ENCODE peak calls at places on chromosomes 2 and 18, in five cellular contexts. S is GM12865, E is thoracic aorta, U is HFFc6, W is right atrium auricular region. A is an unnamed sample.

GRCh38 chr2:35846-36245 is 10.5 kb downstream of the FAM110C start:
- DNase-seq in W (no peak), E (no peak), S (no peak), U (no peak), A (no peak)

GRCh38 chr2:6103949-6104348 is 411.8 kb downstream of the SOX11 start:
- DNase-seq in W (no peak), S (peak), U (no peak), E (no peak), A (no peak)

GRCh38 chr2:31420936-31421335 is 6.4 kb upstream of the XDH start:
- DNase-seq in S (no peak), U (peak), W (no peak), E (no peak), A (no peak)

GRCh38 chr2:47486858-47487497 is 84.0 kb downstream of the MSH2 start:
- DNase-seq in W (no peak), U (no peak), E (no peak), S (peak), A (peak)

GRCh38 chr2:181104512-181105121 is 124.2 kb downstream of the UBE2E3 start:
- DNase-seq in U (peak), W (no peak), S (peak), E (no peak), A (no peak)

GRCh38 chr2:22855081-22855480 is 529.9 kb upstream of the KLHL29 start:
- DNase-seq in U (no peak), S (no peak), E (no peak), W (no peak), A (no peak)

GRCh38 chr18:79823120-79823519 is 25.4 kb downstream of the KCNG2 start:
- DNase-seq in U (no peak), S (no peak), E (no peak), W (no peak), A (no peak)

GRCh38 chr2:104406273-104406726 is 447.6 kb upstream of the POU3F3 start:
- DNase-seq in W (no peak), E (no peak), S (no peak), U (no peak), A (no peak)

GRCh38 chr2:59761966-59762365 is 791.5 kb downstream of the BCL11A start:
- DNase-seq in E (no peak), U (no peak), W (no peak), S (no peak), A (no peak)

GRCh38 chr2:95384854-95385569 is 17.5 kb upstream of the FAHD2A start:
- DNase-seq in W (peak), U (no peak), S (no peak), E (no peak), A (peak)

GRCh38 chr2:238725298-238725697 is 122.6 kb upstream of the TWIST2 start:
- DNase-seq in W (peak), U (no peak), E (no peak), S (no peak), A (no peak)

GRCh38 chr2:228352048-228352447 is 170.6 kb upstream of the SPHKAP start:
- DNase-seq in S (no peak), U (no peak), E (no peak), W (no peak), A (no peak)

GRCh38 chr18:7596133-7596532 is 29.0 kb downstream of the PTPRM start:
- DNase-seq in U (no peak), E (no peak), W (no peak), S (no peak), A (no peak)

GRCh38 chr2:63078852-63079606 is 28.4 kb downstream of the OTX1 start:
- DNase-seq in E (no peak), U (peak), W (no peak), S (peak), A (peak)

GRCh38 chr18:63186934-63187574 is 132.5 kb downstream of the BCL2 start:
- DNase-seq in W (no peak), E (no peak), U (no peak), S (no peak), A (no peak)

GRCh38 chr2:203876328-203876727 is 8.8 kb downstream of the CTLA4 start:
- DNase-seq in W (no peak), S (no peak), E (no peak), U (no peak), A (no peak)

GRCh38 chr18:12015697-12016062 is 34.4 kb downstream of the IMPA2 start:
- DNase-seq in W (no peak), U (no peak), E (no peak), S (no peak), A (no peak)

GRCh38 chr18:53219853-53220252 is 879.9 kb downstream of the DCC start:
- DNase-seq in U (no peak), S (no peak), E (no peak), W (no peak), A (no peak)

GRCh38 chr18:42614619-42615293 is 500.7 kb downstream of the RIT2 start:
- DNase-seq in W (no peak), S (no peak), E (no peak), U (no peak), A (no peak)

GRCh38 chr2:159396796-159397195 is 110.3 kb upstream of the WDSUB1 start:
- DNase-seq in W (no peak), E (no peak), U (no peak), S (no peak), A (no peak)

GRCh38 chr18:9068346-9068745 is 34.2 kb upstream of the NDUFV2 start:
- DNase-seq in U (no peak), E (no peak), S (no peak), W (no peak), A (no peak)

DNA sequence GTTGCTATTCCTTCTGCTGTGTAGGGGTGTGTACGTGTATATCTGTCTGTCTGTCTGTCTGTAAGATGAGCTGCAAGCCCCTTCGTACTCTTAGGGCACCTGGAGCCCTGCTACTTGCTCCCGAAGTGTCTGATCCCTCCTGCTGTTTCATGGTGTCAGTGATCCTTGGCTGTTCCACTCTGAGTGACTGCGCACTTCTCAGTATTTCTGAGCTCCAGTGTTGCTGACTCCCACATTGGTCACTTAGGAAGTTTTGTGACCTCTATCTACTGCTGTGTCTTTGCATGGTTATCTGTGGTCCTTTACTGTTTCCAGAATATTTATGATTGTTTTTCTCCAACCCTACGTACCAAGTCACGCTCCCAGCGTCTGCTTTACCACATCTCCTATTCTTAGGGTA is 16.2 kb downstream of the SEMA4F start:
- DNase-seq in W (no peak), U (no peak), S (no peak), E (no peak), A (no peak)
- TF ChIP-seq CTCF in W (no peak), U (no peak), S (no peak), E (no peak), A (no peak)

GRCh38 chr2:10915236-10915635 is 3.5 kb downstream of the KCNF1 start:
- DNase-seq in U (no peak), E (no peak), S (no peak), W (no peak), A (no peak)

GRCh38 chr2:10914272-10914693 is 2.5 kb downstream of the KCNF1 start:
- DNase-seq in E (no peak), W (no peak), U (peak), S (peak), A (no peak)

GRCh38 chr2:10912076-10912731 is 470 bp downstream of the KCNF1 start:
- DNase-seq in E (no peak), W (no peak), U (no peak), S (no peak), A (no peak)

GRCh38 chr2:10912796-10913445 is 1.2 kb downstream of the KCNF1 start:
- DNase-seq in E (no peak), U (no peak), W (no peak), S (no peak), A (no peak)

GRCh38 chr2:10913501-10914271 is 2.0 kb downstream of the KCNF1 start:
- DNase-seq in U (no peak), W (no peak), S (no peak), E (no peak), A (no peak)
- TF ChIP-seq CTCF in U (no peak), W (no peak), S (no peak), E (no peak), A (no peak)

DNA sequence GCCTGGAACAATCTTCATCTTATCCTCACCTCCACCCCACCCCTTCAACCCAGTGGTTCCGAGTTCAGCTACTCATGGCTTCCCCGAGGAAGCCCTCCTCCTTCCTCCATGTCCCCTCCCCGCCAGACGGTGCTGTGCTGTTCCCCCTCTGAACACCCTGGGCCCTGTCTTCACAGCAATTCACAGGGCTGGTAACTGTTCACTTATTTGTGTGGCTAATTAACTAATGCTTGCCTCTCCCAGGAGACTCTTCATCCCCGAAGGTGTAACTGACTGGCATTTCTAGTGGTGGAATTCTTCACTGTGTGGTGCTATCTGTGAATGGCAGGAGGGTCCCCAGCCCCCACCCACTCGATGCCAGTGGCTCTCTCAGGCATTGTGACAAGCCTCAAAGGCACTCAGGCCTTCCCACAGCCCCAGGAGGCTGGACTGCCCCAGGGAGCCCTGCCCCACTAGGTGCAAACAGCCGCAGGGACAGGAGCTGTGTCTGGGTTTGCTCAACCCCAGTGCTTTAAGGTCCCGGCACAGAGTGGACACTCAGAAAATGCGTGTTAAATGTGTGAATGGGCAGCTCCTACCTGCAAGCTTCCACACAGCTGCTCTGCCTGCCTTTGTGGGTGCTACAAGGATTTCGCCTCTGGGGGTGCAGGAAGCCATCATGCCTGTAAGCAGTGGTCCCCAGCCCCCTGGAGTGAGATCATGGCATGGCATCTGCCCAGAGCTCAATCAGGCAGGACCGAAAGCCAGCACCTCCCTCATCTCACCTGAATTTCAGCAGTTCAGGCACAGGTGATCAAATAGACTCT is 133.6 kb upstream of the ID2 start:
- DNase-seq in S (no peak), W (no peak), E (no peak), U (no peak), A (no peak)
- TF ChIP-seq CTCF in S (no peak), W (no peak), E (no peak), U (no peak), A (no peak)

GRCh38 chr2:169109502-169110409 is 40.4 kb downstream of the DHRS9 start:
- DNase-seq in S (peak), U (peak), W (peak), E (no peak), A (peak)
- TF ChIP-seq CTCF in S (peak), U (peak), W (peak), E (peak), A (peak)

A was measured in GM10248.